ENCODE peak calls at places on chromosomes 1 and 21, in six cellular contexts. B is GM12878, J is GM12891, K is K562, C is H1, R is HepG2. S is an unnamed sample.
A peak's percentile ranks its signal among the peaks of the same experiment; 100 is the strongest.

GRCh38 chr1:97505816-97506215 is 415.0 kb downstream of the DPYD start:
- DNase-seq in J (no peak), C (no peak), K (no peak), B (peak; percentile 43), R (no peak), S (no peak)

GRCh38 chr1:6753320-6754140 is 31.7 kb upstream of the CAMTA1 start:
- DNase-seq in R (no peak), C (no peak), K (no peak), B (no peak), J (no peak), S (no peak)

GRCh38 chr1:235673981-235674380 is 24.4 kb upstream of the GNG4 start:
- DNase-seq in J (no peak), R (no peak), B (no peak), K (no peak), C (no peak), S (no peak)

GRCh38 chr1:178875936-178876335 is 5.1 kb upstream of the ANGPTL1 start:
- DNase-seq in C (no peak), J (no peak), B (no peak), K (no peak), R (no peak), S (no peak)

GRCh38 chr1:25649041-25649440 is 32.5 kb downstream of the MAN1C1 start:
- DNase-seq in K (no peak), R (no peak), B (no peak), C (no peak), J (no peak), S (no peak)

GRCh38 chr21:43917515-43918384 is 52.7 kb downstream of the AGPAT3 start:
- DNase-seq in R (peak; percentile 40), J (no peak), K (peak; percentile 68), C (no peak), B (peak; percentile 25), S (no peak)

GRCh38 chr1:154431586-154432373 is 26.6 kb downstream of the IL6R start:
- DNase-seq in B (no peak), C (no peak), J (no peak), K (peak; percentile 57), R (no peak), S (no peak)

GRCh38 chr21:43812139-43812821 is 22.9 kb downstream of the RRP1 start:
- DNase-seq in B (no peak), K (no peak), R (peak; percentile 21), J (no peak), C (no peak), S (no peak)

GRCh38 chr1:34645919-34646318 is 108.9 kb upstream of the GJB5 start:
- DNase-seq in J (no peak), R (no peak), C (no peak), B (no peak), K (no peak), S (no peak)

GRCh38 chr1:192119701-192120100 is 38.6 kb upstream of the RGS18 start:
- DNase-seq in R (no peak), K (no peak), J (no peak), C (no peak), B (no peak), S (no peak)

GRCh38 chr1:225877570-225877969 is 4.6 kb downstream of the TMEM63A start:
- DNase-seq in B (no peak), C (no peak), R (peak; percentile 42), J (no peak), K (peak; percentile 75), S (no peak)

GRCh38 chr21:15138475-15138874 is 73.7 kb upstream of the NRIP1 start:
- DNase-seq in R (no peak), C (no peak), K (no peak), J (no peak), B (no peak), S (no peak)

GRCh38 chr1:178278135-178278534 is 184.2 kb downstream of the RASAL2 start:
- DNase-seq in J (no peak), K (no peak), C (no peak), B (no peak), R (no peak), S (no peak)

GRCh38 chr1:196933531-196934189 is 9.9 kb upstream of the CFHR2 start:
- DNase-seq in B (no peak), J (no peak), K (peak; percentile 85), C (peak; percentile 34), R (no peak), S (no peak)

GRCh38 chr1:8302181-8302681 is 15.7 kb upstream of the SLC45A1 start:
- DNase-seq in R (no peak), B (no peak), J (no peak), C (no peak), K (no peak), S (no peak)

GRCh38 chr1:236039736-236040670 is 24.9 kb downstream of the NID1 start:
- DNase-seq in J (no peak), C (no peak), K (no peak), B (no peak), R (peak; percentile 93), S (no peak)

GRCh38 chr1:150972417-150972940 is 2.2 kb downstream of the CERS2 start:
- DNase-seq in R (no peak), J (no peak), K (no peak), B (no peak), C (no peak), S (no peak)

GRCh38 chr1:184387871-184388670 is 1.2 kb downstream of the C1orf21 start:
- DNase-seq in J (no peak), K (no peak), B (no peak), C (no peak), R (no peak), S (no peak)

GRCh38 chr1:155016231-155016831 is 13.7 kb downstream of the ZBTB7B start:
- DNase-seq in R (no peak), B (no peak), J (no peak), K (no peak), C (no peak), S (no peak)

GRCh38 chr21:36506482-36506881 is 26.6 kb upstream of the CLDN14 start:
- DNase-seq in J (no peak), C (no peak), R (no peak), K (no peak), B (no peak), S (no peak)

GRCh38 chr1:179910934-179911333 is 28.8 kb downstream of the TOR1AIP1 start:
- DNase-seq in K (no peak), R (no peak), B (no peak), J (no peak), C (no peak), S (no peak)

DNA sequence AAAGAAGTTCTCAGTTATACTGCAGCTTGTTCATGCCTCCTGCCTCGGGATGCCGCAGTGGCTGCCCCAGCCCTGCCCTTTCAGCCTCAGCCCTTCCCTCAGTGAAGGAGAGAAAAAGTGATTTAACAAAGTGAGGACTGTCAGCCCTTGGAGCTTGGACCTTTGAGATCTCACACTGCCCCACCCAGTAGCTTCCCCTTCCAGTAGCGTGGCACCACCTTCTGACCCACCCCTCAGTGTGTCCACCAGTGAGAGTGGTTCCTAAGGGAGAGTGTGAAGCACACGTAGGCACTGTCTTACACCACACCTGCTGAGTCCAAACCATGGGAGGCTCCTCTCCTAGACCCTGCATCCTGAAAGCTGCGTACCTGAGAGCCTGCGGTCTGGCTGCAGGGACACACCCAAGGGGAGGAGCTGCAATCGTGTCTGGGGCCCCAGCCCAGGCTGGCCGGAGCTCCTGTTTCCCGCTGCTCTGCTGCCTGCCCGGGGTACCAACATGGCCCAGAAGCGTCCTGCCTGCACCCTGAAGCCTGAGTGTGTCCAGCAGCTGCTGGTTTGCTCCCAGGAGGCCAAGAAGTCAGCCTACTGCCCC is at the start of gene CDA:
- DNase-seq in B (no peak), C (no peak), R (peak; percentile 20), J (no peak), K (no peak), S (no peak)
- TF ChIP-seq TAF1 in B (no peak), C (no peak), R (no peak), J (no peak), K (no peak), S (no peak)

GRCh38 chr21:46024983-46025860 is 43.7 kb downstream of the COL6A1 start:
- DNase-seq in B (no peak), K (no peak), R (no peak), C (no peak), J (no peak), S (no peak)
- TF ChIP-seq POLR2AphosphoS5 in B (no peak), K (no peak), R (no peak), C (no peak), J (no peak), S (no peak)

GRCh38 chr1:63827411-63828321 is 53.8 kb downstream of the ROR1 start:
- DNase-seq in B (no peak), R (no peak), J (no peak), C (no peak), K (no peak), S (no peak)

GRCh38 chr1:63821650-63822049 is 47.8 kb downstream of the ROR1 start:
- DNase-seq in C (no peak), K (no peak), R (no peak), B (no peak), J (no peak), S (no peak)

GRCh38 chr1:63822540-63822939 is 48.7 kb downstream of the ROR1 start:
- DNase-seq in C (no peak), J (no peak), B (no peak), R (no peak), K (no peak), S (no peak)

GRCh38 chr1:63825111-63825510 is 51.3 kb downstream of the ROR1 start:
- DNase-seq in K (no peak), C (no peak), B (no peak), R (no peak), J (no peak), S (no peak)

DNA sequence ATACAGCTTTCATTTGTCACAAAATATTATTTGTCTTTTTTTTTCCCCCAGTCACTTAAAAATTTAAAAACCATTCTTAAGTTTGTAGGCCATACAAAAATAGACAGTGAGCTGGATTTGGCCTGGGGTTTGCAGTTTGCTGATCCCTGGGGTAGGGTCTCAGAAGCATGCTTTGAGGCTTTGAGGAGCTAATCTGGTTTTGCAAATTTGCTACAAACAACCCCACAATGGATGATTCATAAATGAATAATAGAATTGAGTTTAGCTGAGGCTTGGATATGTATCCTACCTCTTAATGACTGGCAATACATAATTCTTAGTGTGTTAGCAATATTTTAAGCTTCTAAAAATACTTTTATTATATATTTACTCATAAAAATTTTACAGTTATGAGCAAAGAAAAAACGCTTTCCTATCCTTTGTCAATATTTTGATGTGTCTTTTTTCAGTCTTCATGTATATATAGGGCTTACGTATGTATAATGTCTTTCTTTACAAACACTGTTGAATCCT is 50.6 kb downstream of the ROR1 start:
- DNase-seq in R (no peak), J (no peak), B (no peak), K (no peak), C (no peak), S (no peak)
- TF ChIP-seq POLR2A in R (no peak), J (no peak), B (no peak), K (no peak), C (no peak), S (no peak)

DNA sequence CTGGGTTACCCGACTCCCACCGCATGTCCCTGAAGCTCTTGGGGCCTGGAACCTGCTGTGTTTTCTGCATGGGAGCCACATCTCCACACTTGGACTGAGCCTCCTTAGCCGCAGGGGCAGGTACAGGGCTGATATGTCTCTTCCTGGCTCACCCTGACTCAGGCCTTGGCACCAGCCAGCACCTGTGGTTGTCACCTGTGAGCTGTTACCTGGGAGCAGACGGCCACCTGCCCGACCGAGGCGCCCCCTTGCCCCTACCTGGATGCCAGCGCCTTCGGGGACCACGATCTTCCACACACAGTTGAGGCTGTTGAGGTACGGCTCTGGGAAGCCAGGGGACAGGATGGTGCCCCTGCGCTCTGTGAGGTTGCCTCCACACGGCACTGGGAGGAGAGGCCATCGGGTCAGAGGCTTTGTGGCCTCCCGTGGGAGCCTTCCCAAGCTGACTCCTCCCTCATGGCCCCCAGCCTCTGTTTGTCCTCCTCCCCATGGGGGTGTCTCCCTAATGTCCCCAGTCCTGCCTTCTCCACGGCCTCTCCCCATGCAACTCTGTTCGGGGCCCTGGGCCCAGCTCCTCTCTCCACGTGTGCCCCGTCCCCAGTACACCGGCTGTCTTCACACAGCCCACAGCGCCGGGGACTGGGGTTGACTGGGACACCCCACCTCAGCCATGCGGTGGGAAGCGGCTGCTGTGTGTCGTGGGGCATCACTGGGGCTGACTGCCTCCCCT is 152.0 kb downstream of the ZSCAN20 start:
- DNase-seq in R (no peak), C (no peak), K (no peak), B (no peak), J (no peak), S (no peak)
- TF ChIP-seq TAF1 in R (no peak), C (no peak), K (no peak), B (no peak), J (no peak), S (no peak)